ENCODE peak calls at places on chromosomes 11 and 22, in ten cellular contexts. N is iPS-NIHi11; U is activated T-cell treated with anti-CD3 and anti-CD28 coated beads, Interleukin-2, amount 50 U/mL, for 72 hours; Q is upper lobe of right lung; H is fibroblast of mammary gland; K is adipocyte; T is naive thymus-derived CD8-positive, alpha-beta T cell; E is EL; F is C1 segment of cervical spinal cord; D is T-helper 2 cell. X is an unnamed sample.

GRCh38 chr11:112786886-112787530 is 174.2 kb upstream of the NCAM1 start:
- DNase-seq in N (no peak), U (no peak), Q (no peak), H (no peak), K (no peak), T (no peak), E (no peak), F (no peak), D (no peak), X (no peak)

GRCh38 chr11:44564653-44565007 is 833 bp upstream of the CD82 start:
- DNase-seq in N (no peak), U (no peak), Q (peak), H (peak), K (peak), T (no peak), E (peak), F (peak), D (no peak), X (peak)

GRCh38 chr11:16111690-16112089 is 244.7 kb downstream of the SOX6 start:
- DNase-seq in N (peak), U (no peak), Q (no peak), H (no peak), K (no peak), T (no peak), E (no peak), F (no peak), D (no peak), X (no peak)

GRCh38 chr11:110621826-110622225 is 90.4 kb downstream of the ARHGAP20 start:
- DNase-seq in N (no peak), U (no peak), Q (no peak), H (peak), K (peak), T (no peak), E (no peak), F (no peak), D (no peak), X (no peak)

GRCh38 chr11:35126000-35126878 is 12.7 kb upstream of the CD44 start:
- DNase-seq in N (no peak), U (peak), Q (no peak), H (no peak), K (no peak), T (no peak), E (no peak), F (no peak), D (peak), X (no peak)

GRCh38 chr11:71251159-71251721 is 1.1 kb downstream of the SHANK2 start:
- DNase-seq in N (peak), U (no peak), Q (peak), H (no peak), K (peak), T (no peak), E (no peak), F (no peak), D (no peak), X (no peak)

GRCh38 chr11:92415246-92415645 is 190.6 kb downstream of the FAT3 start:
- DNase-seq in N (no peak), U (no peak), Q (no peak), H (peak), K (no peak), T (no peak), E (peak), F (no peak), D (no peak), X (no peak)

GRCh38 chr11:11149671-11150459 is 203.2 kb downstream of the CSNK2A3 start:
- DNase-seq in N (no peak), U (no peak), Q (no peak), H (no peak), K (no peak), T (peak), E (no peak), F (no peak), D (peak), X (no peak)

GRCh38 chr11:120590472-120590871 is 78.9 kb downstream of the GRIK4 start:
- DNase-seq in N (no peak), U (no peak), Q (no peak), H (peak), K (no peak), T (no peak), E (peak), F (no peak), D (no peak), X (peak)

GRCh38 chr22:39215430-39216142 is 29.2 kb downstream of the PDGFB start:
- DNase-seq in N (peak), U (peak), Q (peak), H (no peak), K (no peak), T (peak), E (no peak), F (no peak), D (no peak), X (no peak)

GRCh38 chr11:15688351-15688792 is 573.6 kb downstream of the INSC start:
- DNase-seq in N (no peak), U (no peak), Q (no peak), H (peak), K (no peak), T (no peak), E (no peak), F (peak), D (no peak), X (peak)

GRCh38 chr11:88631497-88631896 is 294.0 kb upstream of the CTSC start:
- DNase-seq in N (peak), U (no peak), Q (no peak), H (peak), K (no peak), T (no peak), E (peak), F (no peak), D (no peak), X (peak)

GRCh38 chr11:7254731-7255291 is 3.1 kb downstream of the SYT9 start:
- DNase-seq in N (no peak), U (no peak), Q (no peak), H (no peak), K (no peak), T (no peak), E (no peak), F (no peak), D (no peak), X (no peak)

GRCh38 chr11:76185931-76186401 is 20.3 kb downstream of the WNT11 start:
- DNase-seq in N (no peak), U (no peak), Q (peak), H (peak), K (no peak), T (no peak), E (no peak), F (peak), D (no peak), X (no peak)

GRCh38 chr22:39514373-39514973 is 5.9 kb upstream of the ATF4 start:
- DNase-seq in N (no peak), U (peak), Q (no peak), H (peak), K (peak), T (peak), E (peak), F (no peak), D (no peak), X (no peak)

GRCh38 chr11:63518548-63518947 is 12.7 kb downstream of the LGALS12 start:
- DNase-seq in N (no peak), U (no peak), Q (no peak), H (peak), K (peak), T (no peak), E (peak), F (no peak), D (peak), X (no peak)

GRCh38 chr11:104968856-104969776 is 742 bp upstream of the CASP4 start:
- DNase-seq in N (peak), U (no peak), Q (peak), H (peak), K (peak), T (no peak), E (peak), F (peak), D (no peak), X (no peak)

GRCh38 chr11:133323354-133323753 is 208.9 kb downstream of the OPCML start:
- DNase-seq in N (peak), U (no peak), Q (no peak), H (no peak), K (no peak), T (no peak), E (no peak), F (no peak), D (no peak), X (no peak)

GRCh38 chr11:68838572-68838964 is 3.1 kb downstream of the CPT1A start:
- DNase-seq in N (no peak), U (peak), Q (no peak), H (peak), K (peak), T (no peak), E (peak), F (no peak), D (peak), X (no peak)

GRCh38 chr22:44389926-44390925 is 77.5 kb upstream of the SHISAL1 start:
- DNase-seq in N (no peak), U (no peak), Q (peak), H (no peak), K (no peak), T (no peak), E (no peak), F (no peak), D (no peak), X (no peak)

GRCh38 chr11:103892603-103893002 is 143.8 kb upstream of the DDI1 start:
- DNase-seq in N (peak), U (no peak), Q (no peak), H (peak), K (no peak), T (no peak), E (peak), F (no peak), D (no peak), X (peak)

GRCh38 chr11:134613646-134614045 is 201.6 kb upstream of the B3GAT1 start:
- DNase-seq in N (no peak), U (no peak), Q (no peak), H (no peak), K (no peak), T (no peak), E (no peak), F (no peak), D (no peak), X (no peak)

GRCh38 chr22:50535113-50535512 is 5.3 kb upstream of the TYMP start:
- DNase-seq in N (no peak), U (no peak), Q (no peak), H (no peak), K (no peak), T (no peak), E (no peak), F (no peak), D (no peak), X (no peak)

GRCh38 chr22:25081409-25081824 is 118.2 kb upstream of the CRYBB3 start:
- DNase-seq in N (peak), U (peak), Q (no peak), H (peak), K (peak), T (no peak), E (peak), F (no peak), D (peak), X (peak)

GRCh38 chr22:49936018-49936972 is 17.9 kb downstream of the CRELD2 start:
- DNase-seq in N (peak), U (peak), Q (peak), H (peak), K (peak), T (peak), E (peak), F (peak), D (peak), X (peak)

GRCh38 chr11:2074266-2074825 is 64.8 kb downstream of the IGF2 start:
- DNase-seq in N (peak), U (no peak), Q (no peak), H (no peak), K (no peak), T (no peak), E (no peak), F (no peak), D (no peak), X (no peak)

GRCh38 chr11:72581067-72581466 is 93.2 kb downstream of the PDE2A start:
- DNase-seq in N (no peak), U (no peak), Q (peak), H (no peak), K (no peak), T (no peak), E (no peak), F (no peak), D (no peak), X (no peak)

GRCh38 chr11:19953909-19954308 is 206.4 kb downstream of the DBX1 start:
- DNase-seq in N (peak), U (no peak), Q (no peak), H (peak), K (peak), T (no peak), E (peak), F (no peak), D (no peak), X (peak)

GRCh38 chr11:106568632-106569031 is 449.6 kb downstream of the GUCY1A2 start:
- DNase-seq in N (no peak), U (no peak), Q (no peak), H (no peak), K (no peak), T (no peak), E (no peak), F (no peak), D (no peak), X (no peak)

GRCh38 chr11:68441466-68442230 is 18.9 kb upstream of the PPP6R3 start:
- DNase-seq in N (no peak), U (no peak), Q (no peak), H (peak), K (peak), T (no peak), E (no peak), F (no peak), D (no peak), X (peak)